ENCODE peak calls at places on chromosomes 4 and X, in seven cellular contexts. One of them, this sample, is unnamed.

GRCh38 chrX:41781500-41781899 is 57.5 kb downstream of the GPR82 start:
- DNase-seq in mucosa of descending colon: no peak
- DNase-seq in cardiac fibroblast: peak
- DNase-seq in AG09309: no peak
- DNase-seq in tibial artery: no peak
- DNase-seq in retina: peak
- DNase-seq in upper lobe of right lung: no peak
- DNase-seq in this sample: peak

GRCh38 chr4:174215936-174216699 is 67.3 kb downstream of the FBXO8 start:
- DNase-seq in mucosa of descending colon: no peak
- DNase-seq in cardiac fibroblast: peak
- DNase-seq in AG09309: no peak
- DNase-seq in tibial artery: no peak
- DNase-seq in retina: peak
- DNase-seq in upper lobe of right lung: no peak
- DNase-seq in this sample: no peak

GRCh38 chr4:88628746-88629145 is 36.5 kb downstream of the HERC3 start:
- DNase-seq in mucosa of descending colon: no peak
- DNase-seq in cardiac fibroblast: no peak
- DNase-seq in AG09309: peak
- DNase-seq in tibial artery: no peak
- DNase-seq in retina: no peak
- DNase-seq in upper lobe of right lung: no peak
- DNase-seq in this sample: no peak

GRCh38 chr4:15936495-15936894 is 2.0 kb downstream of the FGFBP1 start:
- DNase-seq in mucosa of descending colon: peak
- DNase-seq in cardiac fibroblast: no peak
- DNase-seq in AG09309: no peak
- DNase-seq in tibial artery: no peak
- DNase-seq in retina: no peak
- DNase-seq in upper lobe of right lung: no peak
- DNase-seq in this sample: no peak

GRCh38 chrX:9327747-9328145 is 137.1 kb upstream of the TBL1X start:
- DNase-seq in mucosa of descending colon: no peak
- DNase-seq in cardiac fibroblast: peak
- DNase-seq in AG09309: peak
- DNase-seq in tibial artery: no peak
- DNase-seq in retina: no peak
- DNase-seq in upper lobe of right lung: no peak
- DNase-seq in this sample: no peak

GRCh38 chr4:21862917-21863316 is 85.7 kb downstream of the KCNIP4 start:
- DNase-seq in mucosa of descending colon: no peak
- DNase-seq in cardiac fibroblast: no peak
- DNase-seq in AG09309: no peak
- DNase-seq in tibial artery: no peak
- DNase-seq in retina: no peak
- DNase-seq in upper lobe of right lung: no peak
- DNase-seq in this sample: no peak

GRCh38 chr4:184288451-184289178 is 70.9 kb upstream of the ENPP6 start:
- DNase-seq in mucosa of descending colon: peak
- DNase-seq in cardiac fibroblast: no peak
- DNase-seq in AG09309: no peak
- DNase-seq in tibial artery: no peak
- DNase-seq in retina: no peak
- DNase-seq in upper lobe of right lung: no peak
- DNase-seq in this sample: no peak

GRCh38 chr4:52958232-52958631 is 96.1 kb downstream of the RASL11B start:
- DNase-seq in mucosa of descending colon: no peak
- DNase-seq in cardiac fibroblast: peak
- DNase-seq in AG09309: no peak
- DNase-seq in tibial artery: no peak
- DNase-seq in retina: no peak
- DNase-seq in upper lobe of right lung: no peak
- DNase-seq in this sample: no peak

This sample was measured in cerebellar cortex.